ENCODE peak calls at places on chromosomes 6 and 20, in ten cellular contexts. I is anterior cingulate cortex; X is WTC11; T is T-helper 17 cell; N is stimulated activated CD4-positive, alpha-beta T cell treated with anti-CD3 and anti-CD28 coated beads, TNF-alpha, amount 100 ng/mL, for 48 hours; A is H54; K is NCI-H2081; O is activated CD4-positive, alpha-beta T cell treated with anti-CD3 and anti-CD28 coated beads, Interleukin-2, amount 10 ng/mL, durations not matched to agents 7 days and 5 days; R is Karpas-422; E is nephron progenitor cell. H is an unnamed sample.

GRCh38 chr6:170438402-170438753 is 114.7 kb downstream of the PSMB1 start:
- DNase-seq in I (peak; percentile 73), X (peak; percentile 73), T (no peak), N (peak; percentile 54), A (peak; percentile 90), K (peak; percentile 83), O (peak; percentile 25), R (peak; percentile 58), E (peak; percentile 89), H (no peak)

GRCh38 chr6:3333263-3333662 is 74.5 kb downstream of the PSMG4 start:
- DNase-seq in I (no peak), X (no peak), T (no peak), N (no peak), A (no peak), K (no peak), O (no peak), R (no peak), E (no peak), H (no peak)

GRCh38 chr6:134389658-134390057 is 71.7 kb upstream of the SGK1 start:
- DNase-seq in I (no peak), X (no peak), T (no peak), N (no peak), A (no peak), K (no peak), O (no peak), R (no peak), E (no peak), H (no peak)

GRCh38 chr6:36121752-36122494 is 8.4 kb upstream of the MAPK13 start:
- DNase-seq in I (no peak), X (no peak), T (no peak), N (no peak), A (no peak), K (no peak), O (no peak), R (no peak), E (no peak), H (no peak)

GRCh38 chr6:18308070-18308735 is 43.9 kb upstream of the DEK start:
- DNase-seq in I (no peak), X (no peak), T (no peak), N (no peak), A (no peak), K (no peak), O (no peak), R (no peak), E (no peak), H (no peak)

GRCh38 chr6:26350858-26351543 is 14.0 kb upstream of the BTN3A2 start:
- DNase-seq in I (no peak), X (no peak), T (no peak), N (no peak), A (no peak), K (no peak), O (no peak), R (no peak), E (no peak), H (no peak)

GRCh38 chr6:42915737-42916136 is at the start of gene PTCRA:
- DNase-seq in I (no peak), X (no peak), T (no peak), N (no peak), A (no peak), K (no peak), O (no peak), R (no peak), E (no peak), H (no peak)

GRCh38 chr6:20712011-20712410 is 177.8 kb downstream of the CDKAL1 start:
- DNase-seq in I (no peak), X (no peak), T (no peak), N (no peak), A (no peak), K (peak; percentile 20), O (no peak), R (no peak), E (no peak), H (no peak)

GRCh38 chr20:3663031-3663701 is at the start of gene GFRA4:
- DNase-seq in I (no peak), X (peak; percentile 65), T (no peak), N (no peak), A (no peak), K (no peak), O (no peak), R (no peak), E (no peak), H (no peak)

GRCh38 chr6:89555751-89556150 is 82.8 kb downstream of the LYRM2 start:
- DNase-seq in I (no peak), X (no peak), T (no peak), N (no peak), A (no peak), K (peak; percentile 64), O (no peak), R (no peak), E (no peak), H (no peak)

H was measured in central memory CD8-positive, alpha-beta T cell.